ENCODE peak calls at places on chromosome 2, in five cellular contexts. One of them, this sample, is unnamed.

GRCh38 chr2:26772064-26773001 is 8.2 kb downstream of the SLC35F6 start:
- DNase-seq in NB4: peak
- DNase-seq in colonic mucosa: peak
- DNase-seq in kidney epithelial cell: no peak
- DNase-seq in foreskin fibroblast: peak
- DNase-seq in this sample: no peak

GRCh38 chr2:15049096-15049993 is 416.8 kb downstream of the LRATD1 start:
- DNase-seq in NB4: no peak
- DNase-seq in colonic mucosa: no peak
- DNase-seq in kidney epithelial cell: no peak
- DNase-seq in foreskin fibroblast: no peak
- DNase-seq in this sample: no peak

GRCh38 chr2:225052703-225053102 is 10.4 kb upstream of the DOCK10 start:
- DNase-seq in NB4: peak
- DNase-seq in colonic mucosa: no peak
- DNase-seq in kidney epithelial cell: no peak
- DNase-seq in foreskin fibroblast: no peak
- DNase-seq in this sample: no peak

GRCh38 chr2:222320441-222321395 is 21.9 kb upstream of the PAX3 start:
- DNase-seq in NB4: peak
- DNase-seq in colonic mucosa: peak
- DNase-seq in kidney epithelial cell: no peak
- DNase-seq in foreskin fibroblast: peak
- DNase-seq in this sample: no peak

GRCh38 chr2:23021311-23022120 is 363.5 kb upstream of the KLHL29 start:
- DNase-seq in NB4: no peak
- DNase-seq in colonic mucosa: no peak
- DNase-seq in kidney epithelial cell: no peak
- DNase-seq in foreskin fibroblast: no peak
- DNase-seq in this sample: no peak

GRCh38 chr2:165648826-165649225 is 145.2 kb downstream of the GALNT3 start:
- DNase-seq in NB4: no peak
- DNase-seq in colonic mucosa: no peak
- DNase-seq in kidney epithelial cell: no peak
- DNase-seq in foreskin fibroblast: no peak
- DNase-seq in this sample: no peak

GRCh38 chr2:223854741-223855140 is 17.4 kb upstream of the AP1S3 start:
- DNase-seq in NB4: no peak
- DNase-seq in colonic mucosa: no peak
- DNase-seq in kidney epithelial cell: no peak
- DNase-seq in foreskin fibroblast: no peak
- DNase-seq in this sample: no peak

GRCh38 chr2:1987379-1987778 is 243.1 kb upstream of the PXDN start:
- DNase-seq in NB4: no peak
- DNase-seq in colonic mucosa: no peak
- DNase-seq in kidney epithelial cell: no peak
- DNase-seq in foreskin fibroblast: no peak
- DNase-seq in this sample: no peak

GRCh38 chr2:8574196-8575010 is 107.5 kb upstream of the ID2 start:
- DNase-seq in NB4: peak
- DNase-seq in colonic mucosa: peak
- DNase-seq in kidney epithelial cell: no peak
- DNase-seq in foreskin fibroblast: no peak
- DNase-seq in this sample: no peak

GRCh38 chr2:57758686-57759085 is 287.9 kb upstream of the VRK2 start:
- DNase-seq in NB4: no peak
- DNase-seq in colonic mucosa: no peak
- DNase-seq in kidney epithelial cell: no peak
- DNase-seq in foreskin fibroblast: no peak
- DNase-seq in this sample: no peak

GRCh38 chr2:53987336-53987921 is 16.6 kb upstream of the PSME4 start:
- DNase-seq in NB4: no peak
- DNase-seq in colonic mucosa: no peak
- DNase-seq in kidney epithelial cell: no peak
- DNase-seq in foreskin fibroblast: peak
- DNase-seq in this sample: peak

GRCh38 chr2:66683599-66683998 is 248.7 kb downstream of the MEIS1 start:
- DNase-seq in NB4: no peak
- DNase-seq in colonic mucosa: peak
- DNase-seq in kidney epithelial cell: no peak
- DNase-seq in foreskin fibroblast: no peak
- DNase-seq in this sample: no peak

GRCh38 chr2:33496150-33496549 is 19.7 kb downstream of the RASGRP3 start:
- DNase-seq in NB4: no peak
- DNase-seq in colonic mucosa: no peak
- DNase-seq in kidney epithelial cell: no peak
- DNase-seq in foreskin fibroblast: peak
- DNase-seq in this sample: peak

GRCh38 chr2:86383844-86384243 is 46.4 kb upstream of the REEP1 start:
- DNase-seq in NB4: no peak
- DNase-seq in colonic mucosa: no peak
- DNase-seq in kidney epithelial cell: peak
- DNase-seq in foreskin fibroblast: peak
- DNase-seq in this sample: peak

GRCh38 chr2:164808776-164809175 is 32.8 kb downstream of the COBLL1 start:
- DNase-seq in NB4: no peak
- DNase-seq in colonic mucosa: no peak
- DNase-seq in kidney epithelial cell: no peak
- DNase-seq in foreskin fibroblast: peak
- DNase-seq in this sample: no peak

GRCh38 chr2:150479075-150479915 is 8.2 kb downstream of the RND3 start:
- DNase-seq in NB4: no peak
- DNase-seq in colonic mucosa: no peak
- DNase-seq in kidney epithelial cell: no peak
- DNase-seq in foreskin fibroblast: peak
- DNase-seq in this sample: no peak

GRCh38 chr2:16215892-16216554 is 275.7 kb downstream of the MYCN start:
- DNase-seq in NB4: no peak
- DNase-seq in colonic mucosa: no peak
- DNase-seq in kidney epithelial cell: no peak
- DNase-seq in foreskin fibroblast: no peak
- DNase-seq in this sample: no peak

GRCh38 chr2:86211033-86211795 is 12.0 kb downstream of the MRPL35 start:
- DNase-seq in NB4: no peak
- DNase-seq in colonic mucosa: no peak
- DNase-seq in kidney epithelial cell: no peak
- DNase-seq in foreskin fibroblast: no peak
- DNase-seq in this sample: no peak

GRCh38 chr2:88857951-88858406 is 166.5 kb downstream of the RPIA start:
- DNase-seq in NB4: peak
- DNase-seq in colonic mucosa: peak
- DNase-seq in kidney epithelial cell: peak
- DNase-seq in foreskin fibroblast: no peak
- DNase-seq in this sample: no peak

GRCh38 chr2:145524303-145524702 is 1004.4 kb upstream of the ZEB2 start:
- DNase-seq in NB4: no peak
- DNase-seq in colonic mucosa: no peak
- DNase-seq in kidney epithelial cell: no peak
- DNase-seq in foreskin fibroblast: no peak
- DNase-seq in this sample: no peak

GRCh38 chr2:169978402-169979017 is 151.3 kb downstream of the UBR3 start:
- DNase-seq in NB4: no peak
- DNase-seq in colonic mucosa: no peak
- DNase-seq in kidney epithelial cell: no peak
- DNase-seq in foreskin fibroblast: no peak
- DNase-seq in this sample: no peak

GRCh38 chr2:64455545-64455944 is 1.6 kb downstream of the LGALSL start:
- DNase-seq in NB4: peak
- DNase-seq in colonic mucosa: no peak
- DNase-seq in kidney epithelial cell: no peak
- DNase-seq in foreskin fibroblast: no peak
- DNase-seq in this sample: no peak

GRCh38 chr2:134314656-134315377 is 60.9 kb downstream of the MGAT5 start:
- DNase-seq in NB4: no peak
- DNase-seq in colonic mucosa: no peak
- DNase-seq in kidney epithelial cell: no peak
- DNase-seq in foreskin fibroblast: no peak
- DNase-seq in this sample: no peak

GRCh38 chr2:180222642-180223041 is 215.5 kb upstream of the CWC22 start:
- DNase-seq in NB4: no peak
- DNase-seq in colonic mucosa: peak
- DNase-seq in kidney epithelial cell: peak
- DNase-seq in foreskin fibroblast: peak
- DNase-seq in this sample: peak

GRCh38 chr2:204503869-204504268 is 41.4 kb upstream of the PARD3B start:
- DNase-seq in NB4: no peak
- DNase-seq in colonic mucosa: no peak
- DNase-seq in kidney epithelial cell: no peak
- DNase-seq in foreskin fibroblast: peak
- DNase-seq in this sample: no peak

GRCh38 chr2:28419705-28420270 is 27.1 kb downstream of the FOSL2 start:
- DNase-seq in NB4: no peak
- DNase-seq in colonic mucosa: no peak
- DNase-seq in kidney epithelial cell: no peak
- DNase-seq in foreskin fibroblast: peak
- DNase-seq in this sample: no peak

GRCh38 chr2:55231546-55232083 is 478 bp downstream of the CLHC1 start:
- DNase-seq in NB4: peak
- DNase-seq in colonic mucosa: no peak
- DNase-seq in kidney epithelial cell: no peak
- DNase-seq in foreskin fibroblast: peak
- DNase-seq in this sample: no peak

GRCh38 chr2:104793971-104794370 is 59.9 kb upstream of the POU3F3 start:
- DNase-seq in NB4: no peak
- DNase-seq in colonic mucosa: no peak
- DNase-seq in kidney epithelial cell: no peak
- DNase-seq in foreskin fibroblast: peak
- DNase-seq in this sample: no peak
- TF ChIP-seq CTCF in NB4: no peak
- TF ChIP-seq CTCF in colonic mucosa: no peak
- TF ChIP-seq CTCF in kidney epithelial cell: no peak
- TF ChIP-seq CTCF in foreskin fibroblast: no peak
- TF ChIP-seq CTCF in this sample: no peak

DNA sequence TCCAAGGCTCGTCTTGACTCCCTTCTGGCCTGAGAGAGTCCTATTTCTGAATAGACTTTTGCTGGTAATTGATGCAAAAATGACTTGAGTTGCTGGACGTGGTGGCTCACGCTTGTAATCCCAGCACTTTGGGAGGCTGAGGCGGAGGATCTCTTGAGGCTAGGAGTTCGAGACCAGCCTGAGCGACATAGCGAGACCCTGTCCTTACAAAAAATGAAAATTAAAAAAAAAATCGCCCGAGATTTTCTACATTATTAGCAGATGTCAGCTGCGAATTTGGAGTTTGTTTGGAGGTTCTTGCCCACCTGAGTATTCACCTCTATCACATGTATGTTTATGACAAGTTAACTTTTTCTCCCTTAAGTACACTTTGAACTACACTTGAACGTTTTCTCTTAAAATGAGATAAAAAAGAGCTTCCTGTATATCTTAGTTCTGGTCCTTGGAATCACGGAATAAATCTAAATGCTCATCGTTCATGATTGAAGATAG is 471 bp upstream of the C2orf42 start:
- DNase-seq in NB4: no peak
- DNase-seq in colonic mucosa: no peak
- DNase-seq in kidney epithelial cell: no peak
- DNase-seq in foreskin fibroblast: no peak
- DNase-seq in this sample: no peak
- H3K4me3 ChIP-seq in NB4: peak
- H3K4me3 ChIP-seq in colonic mucosa: peak
- H3K4me3 ChIP-seq in kidney epithelial cell: peak
- H3K4me3 ChIP-seq in foreskin fibroblast: peak
- H3K4me3 ChIP-seq in this sample: peak

DNA sequence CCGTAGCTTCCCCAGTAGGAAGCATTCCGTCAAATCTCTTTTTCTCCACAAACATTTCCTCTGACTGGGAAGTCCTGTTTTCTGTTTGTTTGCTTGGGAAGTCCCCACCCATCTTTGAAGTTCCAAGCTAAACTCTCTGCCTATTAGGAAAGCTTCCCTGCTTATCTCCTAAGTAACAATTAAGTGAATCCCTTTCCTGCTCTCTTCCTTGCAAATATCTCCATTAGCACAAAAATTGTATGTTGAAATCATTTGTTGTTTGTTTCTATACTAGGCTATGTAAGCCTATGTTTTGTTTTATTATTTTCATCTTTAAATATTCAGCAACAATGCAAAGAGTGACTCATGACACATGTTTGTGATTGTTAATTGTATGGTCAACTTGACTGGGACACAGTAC is 812.6 kb upstream of the LRATD1 start:
- DNase-seq in NB4: no peak
- DNase-seq in colonic mucosa: no peak
- DNase-seq in kidney epithelial cell: no peak
- DNase-seq in foreskin fibroblast: no peak
- DNase-seq in this sample: no peak
- TF ChIP-seq CTCF in NB4: no peak
- TF ChIP-seq CTCF in colonic mucosa: no peak
- TF ChIP-seq CTCF in kidney epithelial cell: no peak
- TF ChIP-seq CTCF in foreskin fibroblast: no peak
- TF ChIP-seq CTCF in this sample: no peak

GRCh38 chr2:160298960-160299359 is 98.9 kb upstream of the ITGB6 start:
- DNase-seq in NB4: no peak
- DNase-seq in colonic mucosa: no peak
- DNase-seq in kidney epithelial cell: no peak
- DNase-seq in foreskin fibroblast: no peak
- DNase-seq in this sample: no peak

GRCh38 chr2:160293401-160293911 is 93.4 kb upstream of the ITGB6 start:
- DNase-seq in NB4: no peak
- DNase-seq in colonic mucosa: no peak
- DNase-seq in kidney epithelial cell: no peak
- DNase-seq in foreskin fibroblast: peak
- DNase-seq in this sample: peak

GRCh38 chr2:160294889-160295288 is 94.8 kb upstream of the ITGB6 start:
- DNase-seq in NB4: no peak
- DNase-seq in colonic mucosa: no peak
- DNase-seq in kidney epithelial cell: no peak
- DNase-seq in foreskin fibroblast: no peak
- DNase-seq in this sample: no peak

GRCh38 chr2:160294339-160294803 is 94.3 kb upstream of the ITGB6 start:
- DNase-seq in NB4: peak
- DNase-seq in colonic mucosa: peak
- DNase-seq in kidney epithelial cell: no peak
- DNase-seq in foreskin fibroblast: peak
- DNase-seq in this sample: no peak

DNA sequence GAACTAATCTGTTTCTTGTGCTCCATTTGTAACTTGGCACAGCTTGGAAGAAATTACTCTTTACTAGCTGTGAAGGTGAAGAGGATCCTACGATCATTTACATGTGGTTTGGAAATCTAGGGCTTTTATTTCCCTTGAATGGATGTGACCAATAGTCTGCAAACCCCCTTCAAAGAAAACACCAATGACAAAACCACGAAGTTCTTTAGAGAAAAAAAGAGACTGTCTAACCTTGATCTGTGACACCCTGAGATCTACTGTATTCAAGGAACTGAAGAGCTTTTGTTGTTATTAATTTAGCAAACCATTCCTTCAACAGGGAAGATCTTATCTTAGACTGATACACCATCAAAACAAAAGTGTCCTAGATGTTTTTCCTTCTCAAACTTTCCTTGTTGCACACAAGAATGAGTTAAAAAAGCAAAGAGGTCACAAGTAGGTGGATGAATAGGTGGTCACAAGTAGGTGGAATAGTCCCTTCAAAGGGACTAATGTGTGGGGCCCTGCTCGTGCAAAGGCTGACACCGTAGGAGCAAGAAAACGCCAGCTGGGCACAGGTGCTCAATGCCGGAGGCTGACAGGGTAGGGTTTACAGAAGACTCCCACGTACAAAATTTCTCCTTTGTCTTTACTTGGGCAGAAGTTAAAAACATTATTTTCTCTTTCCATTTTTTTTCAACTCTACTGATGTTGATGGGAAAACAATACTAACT is 95.6 kb upstream of the ITGB6 start:
- DNase-seq in NB4: no peak
- DNase-seq in colonic mucosa: no peak
- DNase-seq in kidney epithelial cell: no peak
- DNase-seq in foreskin fibroblast: no peak
- DNase-seq in this sample: no peak
- H3K4me3 ChIP-seq in NB4: no peak
- H3K4me3 ChIP-seq in colonic mucosa: no peak
- H3K4me3 ChIP-seq in kidney epithelial cell: no peak
- H3K4me3 ChIP-seq in foreskin fibroblast: no peak
- H3K4me3 ChIP-seq in this sample: no peak

This sample was measured in AG09309.